ENCODE peak calls at places on chromosomes 13 and 19, in six cellular contexts. Y, S, F, I, O and P are unnamed samples.

GRCh38 chr19:16626796-16627193 is 1.2 kb downstream of the MED26 start:
- DNase-seq in Y (no peak), S (peak), F (no peak), I (no peak), O (no peak), P (no peak)

GRCh38 chr19:54572696-54573311 is 786 bp upstream of the LILRA2 start:
- DNase-seq in Y (no peak), S (no peak), F (no peak), I (no peak), O (no peak), P (no peak)

GRCh38 chr13:46679369-46680180 is 117.4 kb downstream of the ESD start:
- DNase-seq in Y (no peak), S (peak), F (no peak), I (peak), O (peak), P (no peak)

GRCh38 chr19:18746393-18747167 is 44.5 kb downstream of the COMP start:
- DNase-seq in Y (no peak), S (no peak), F (no peak), I (no peak), O (no peak), P (no peak)

GRCh38 chr13:95494082-95494681 is 58.3 kb upstream of the CLDN10 start:
- DNase-seq in Y (no peak), S (no peak), F (no peak), I (peak), O (peak), P (no peak)

GRCh38 chr19:47406711-47407416 is 12.5 kb downstream of the MEIS3 start:
- DNase-seq in Y (no peak), S (no peak), F (no peak), I (no peak), O (no peak), P (peak)

GRCh38 chr19:9793051-9793591 is 24.6 kb upstream of the ZNF846 start:
- DNase-seq in Y (peak), S (peak), F (peak), I (peak), O (no peak), P (no peak)

GRCh38 chr13:80070024-80070703 is 270.8 kb downstream of the SPRY2 start:
- DNase-seq in Y (no peak), S (no peak), F (no peak), I (no peak), O (no peak), P (no peak)

GRCh38 chr19:5880604-5881078 is 10.3 kb upstream of the FUT5 start:
- DNase-seq in Y (peak), S (no peak), F (no peak), I (peak), O (peak), P (no peak)

GRCh38 chr13:102930566-102930965 is 84.7 kb downstream of the ERCC5 start:
- DNase-seq in Y (no peak), S (no peak), F (no peak), I (no peak), O (no peak), P (no peak)

GRCh38 chr19:43616306-43616705 is 3.1 kb downstream of the ZNF428 start:
- DNase-seq in Y (no peak), S (no peak), F (no peak), I (no peak), O (no peak), P (no peak)